ENCODE peak calls at places on chromosome 21, in eight cellular contexts. One of them, this sample, is unnamed.

GRCh38 chr21:20527691-20528090 is 470.5 kb upstream of the NCAM2 start:
- DNase-seq in stimulated activated CD4-positive, alpha-beta T cell treated with anti-CD3 and anti-CD28 coated beads, Interleukin-4, amount 100 ng/mL, for 24 hours: no peak
- DNase-seq in MM.1S: no peak
- DNase-seq in SJCRH30: no peak
- DNase-seq in dermis microvascular lymphatic vessel endothelial cell: no peak
- DNase-seq in EL: no peak
- DNase-seq in RPMI7951: no peak
- DNase-seq in midbrain: no peak
- DNase-seq in this sample: no peak

GRCh38 chr21:44884059-44884458 is 10.6 kb upstream of the PTTG1IP start:
- DNase-seq in stimulated activated CD4-positive, alpha-beta T cell treated with anti-CD3 and anti-CD28 coated beads, Interleukin-4, amount 100 ng/mL, for 24 hours: no peak
- DNase-seq in MM.1S: no peak
- DNase-seq in SJCRH30: no peak
- DNase-seq in dermis microvascular lymphatic vessel endothelial cell: no peak
- DNase-seq in EL: peak; percentile 13
- DNase-seq in RPMI7951: no peak
- DNase-seq in midbrain: no peak
- DNase-seq in this sample: no peak

GRCh38 chr21:29641635-29642550 is 297.9 kb downstream of the GRIK1 start:
- DNase-seq in stimulated activated CD4-positive, alpha-beta T cell treated with anti-CD3 and anti-CD28 coated beads, Interleukin-4, amount 100 ng/mL, for 24 hours: no peak
- DNase-seq in MM.1S: no peak
- DNase-seq in SJCRH30: no peak
- DNase-seq in dermis microvascular lymphatic vessel endothelial cell: no peak
- DNase-seq in EL: no peak
- DNase-seq in RPMI7951: no peak
- DNase-seq in midbrain: no peak
- DNase-seq in this sample: no peak

GRCh38 chr21:32240708-32241433 is 38.0 kb downstream of the MIS18A start:
- DNase-seq in stimulated activated CD4-positive, alpha-beta T cell treated with anti-CD3 and anti-CD28 coated beads, Interleukin-4, amount 100 ng/mL, for 24 hours: no peak
- DNase-seq in MM.1S: peak; percentile 37
- DNase-seq in SJCRH30: no peak
- DNase-seq in dermis microvascular lymphatic vessel endothelial cell: no peak
- DNase-seq in EL: no peak
- DNase-seq in RPMI7951: no peak
- DNase-seq in midbrain: no peak
- DNase-seq in this sample: no peak

GRCh38 chr21:34707876-34708325 is 39.1 kb downstream of the CLIC6 start:
- DNase-seq in stimulated activated CD4-positive, alpha-beta T cell treated with anti-CD3 and anti-CD28 coated beads, Interleukin-4, amount 100 ng/mL, for 24 hours: peak; percentile 54
- DNase-seq in MM.1S: peak; percentile 54
- DNase-seq in SJCRH30: no peak
- DNase-seq in dermis microvascular lymphatic vessel endothelial cell: no peak
- DNase-seq in EL: no peak
- DNase-seq in RPMI7951: no peak
- DNase-seq in midbrain: no peak
- DNase-seq in this sample: no peak

GRCh38 chr21:45954271-45954670 is 27.3 kb upstream of the COL6A1 start:
- DNase-seq in stimulated activated CD4-positive, alpha-beta T cell treated with anti-CD3 and anti-CD28 coated beads, Interleukin-4, amount 100 ng/mL, for 24 hours: no peak
- DNase-seq in MM.1S: no peak
- DNase-seq in SJCRH30: no peak
- DNase-seq in dermis microvascular lymphatic vessel endothelial cell: no peak
- DNase-seq in EL: peak; percentile 45
- DNase-seq in RPMI7951: peak; percentile 45
- DNase-seq in midbrain: no peak
- DNase-seq in this sample: no peak

GRCh38 chr21:29144736-29145353 is 14.4 kb downstream of the MAP3K7CL start:
- DNase-seq in stimulated activated CD4-positive, alpha-beta T cell treated with anti-CD3 and anti-CD28 coated beads, Interleukin-4, amount 100 ng/mL, for 24 hours: no peak
- DNase-seq in MM.1S: no peak
- DNase-seq in SJCRH30: no peak
- DNase-seq in dermis microvascular lymphatic vessel endothelial cell: no peak
- DNase-seq in EL: peak; percentile 34
- DNase-seq in RPMI7951: peak; percentile 42
- DNase-seq in midbrain: no peak
- DNase-seq in this sample: no peak

GRCh38 chr21:44533891-44534627 is 5.9 kb downstream of the KRTAP10-1 start:
- DNase-seq in stimulated activated CD4-positive, alpha-beta T cell treated with anti-CD3 and anti-CD28 coated beads, Interleukin-4, amount 100 ng/mL, for 24 hours: no peak
- DNase-seq in MM.1S: no peak
- DNase-seq in SJCRH30: no peak
- DNase-seq in dermis microvascular lymphatic vessel endothelial cell: no peak
- DNase-seq in EL: no peak
- DNase-seq in RPMI7951: no peak
- DNase-seq in midbrain: no peak
- DNase-seq in this sample: no peak

GRCh38 chr21:35222541-35222941 is 173.4 kb upstream of the RUNX1 start:
- DNase-seq in stimulated activated CD4-positive, alpha-beta T cell treated with anti-CD3 and anti-CD28 coated beads, Interleukin-4, amount 100 ng/mL, for 24 hours: peak; percentile 42
- DNase-seq in MM.1S: peak; percentile 94
- DNase-seq in SJCRH30: no peak
- DNase-seq in dermis microvascular lymphatic vessel endothelial cell: no peak
- DNase-seq in EL: no peak
- DNase-seq in RPMI7951: peak; percentile 36
- DNase-seq in midbrain: no peak
- DNase-seq in this sample: peak; percentile 26

GRCh38 chr21:18356801-18357200 is 46.8 kb downstream of the TMPRSS15 start:
- DNase-seq in stimulated activated CD4-positive, alpha-beta T cell treated with anti-CD3 and anti-CD28 coated beads, Interleukin-4, amount 100 ng/mL, for 24 hours: no peak
- DNase-seq in MM.1S: peak; percentile 76
- DNase-seq in SJCRH30: no peak
- DNase-seq in dermis microvascular lymphatic vessel endothelial cell: no peak
- DNase-seq in EL: no peak
- DNase-seq in RPMI7951: no peak
- DNase-seq in midbrain: no peak
- DNase-seq in this sample: no peak

GRCh38 chr21:46003575-46004007 is 22.0 kb downstream of the COL6A1 start:
- DNase-seq in stimulated activated CD4-positive, alpha-beta T cell treated with anti-CD3 and anti-CD28 coated beads, Interleukin-4, amount 100 ng/mL, for 24 hours: no peak
- DNase-seq in MM.1S: no peak
- DNase-seq in SJCRH30: no peak
- DNase-seq in dermis microvascular lymphatic vessel endothelial cell: no peak
- DNase-seq in EL: no peak
- DNase-seq in RPMI7951: no peak
- DNase-seq in midbrain: no peak
- DNase-seq in this sample: no peak

GRCh38 chr21:39033878-39034589 is 149.2 kb downstream of the PSMG1 start:
- DNase-seq in stimulated activated CD4-positive, alpha-beta T cell treated with anti-CD3 and anti-CD28 coated beads, Interleukin-4, amount 100 ng/mL, for 24 hours: no peak
- DNase-seq in MM.1S: no peak
- DNase-seq in SJCRH30: no peak
- DNase-seq in dermis microvascular lymphatic vessel endothelial cell: peak; percentile 52
- DNase-seq in EL: no peak
- DNase-seq in RPMI7951: no peak
- DNase-seq in midbrain: no peak
- DNase-seq in this sample: no peak

GRCh38 chr21:46394819-46395152 is 63.9 kb upstream of the DIP2A start:
- DNase-seq in stimulated activated CD4-positive, alpha-beta T cell treated with anti-CD3 and anti-CD28 coated beads, Interleukin-4, amount 100 ng/mL, for 24 hours: no peak
- DNase-seq in MM.1S: no peak
- DNase-seq in SJCRH30: peak; percentile 56
- DNase-seq in dermis microvascular lymphatic vessel endothelial cell: no peak
- DNase-seq in EL: no peak
- DNase-seq in RPMI7951: no peak
- DNase-seq in midbrain: no peak
- DNase-seq in this sample: peak; percentile 12

GRCh38 chr21:46617267-46618051 is 12.6 kb upstream of the S100B start:
- DNase-seq in stimulated activated CD4-positive, alpha-beta T cell treated with anti-CD3 and anti-CD28 coated beads, Interleukin-4, amount 100 ng/mL, for 24 hours: no peak
- DNase-seq in MM.1S: no peak
- DNase-seq in SJCRH30: no peak
- DNase-seq in dermis microvascular lymphatic vessel endothelial cell: no peak
- DNase-seq in EL: peak; percentile 21
- DNase-seq in RPMI7951: peak; percentile 22
- DNase-seq in midbrain: no peak
- DNase-seq in this sample: no peak

GRCh38 chr21:32819702-32820101 is 48.1 kb upstream of the PAXBP1 start:
- DNase-seq in stimulated activated CD4-positive, alpha-beta T cell treated with anti-CD3 and anti-CD28 coated beads, Interleukin-4, amount 100 ng/mL, for 24 hours: no peak
- DNase-seq in MM.1S: no peak
- DNase-seq in SJCRH30: no peak
- DNase-seq in dermis microvascular lymphatic vessel endothelial cell: no peak
- DNase-seq in EL: peak; percentile 65
- DNase-seq in RPMI7951: peak; percentile 58
- DNase-seq in midbrain: no peak
- DNase-seq in this sample: no peak

GRCh38 chr21:45004481-45005263 is 64.8 kb downstream of the SLX9 start:
- DNase-seq in stimulated activated CD4-positive, alpha-beta T cell treated with anti-CD3 and anti-CD28 coated beads, Interleukin-4, amount 100 ng/mL, for 24 hours: no peak
- DNase-seq in MM.1S: no peak
- DNase-seq in SJCRH30: no peak
- DNase-seq in dermis microvascular lymphatic vessel endothelial cell: no peak
- DNase-seq in EL: no peak
- DNase-seq in RPMI7951: no peak
- DNase-seq in midbrain: no peak
- DNase-seq in this sample: no peak

GRCh38 chr21:32001390-32001789 is 128.6 kb downstream of the HUNK start:
- DNase-seq in stimulated activated CD4-positive, alpha-beta T cell treated with anti-CD3 and anti-CD28 coated beads, Interleukin-4, amount 100 ng/mL, for 24 hours: no peak
- DNase-seq in MM.1S: no peak
- DNase-seq in SJCRH30: no peak
- DNase-seq in dermis microvascular lymphatic vessel endothelial cell: no peak
- DNase-seq in EL: no peak
- DNase-seq in RPMI7951: no peak
- DNase-seq in midbrain: no peak
- DNase-seq in this sample: no peak

GRCh38 chr21:34704119-34704518 is 35.3 kb downstream of the CLIC6 start:
- DNase-seq in stimulated activated CD4-positive, alpha-beta T cell treated with anti-CD3 and anti-CD28 coated beads, Interleukin-4, amount 100 ng/mL, for 24 hours: no peak
- DNase-seq in MM.1S: no peak
- DNase-seq in SJCRH30: no peak
- DNase-seq in dermis microvascular lymphatic vessel endothelial cell: no peak
- DNase-seq in EL: peak; percentile 63
- DNase-seq in RPMI7951: no peak
- DNase-seq in midbrain: no peak
- DNase-seq in this sample: no peak

GRCh38 chr21:14086553-14086952 is 124.2 kb downstream of the LIPI start:
- DNase-seq in stimulated activated CD4-positive, alpha-beta T cell treated with anti-CD3 and anti-CD28 coated beads, Interleukin-4, amount 100 ng/mL, for 24 hours: no peak
- DNase-seq in MM.1S: no peak
- DNase-seq in SJCRH30: no peak
- DNase-seq in dermis microvascular lymphatic vessel endothelial cell: no peak
- DNase-seq in EL: no peak
- DNase-seq in RPMI7951: no peak
- DNase-seq in midbrain: no peak
- DNase-seq in this sample: no peak

GRCh38 chr21:34054259-34054658 is 19.1 kb upstream of the MRPS6 start:
- DNase-seq in stimulated activated CD4-positive, alpha-beta T cell treated with anti-CD3 and anti-CD28 coated beads, Interleukin-4, amount 100 ng/mL, for 24 hours: no peak
- DNase-seq in MM.1S: no peak
- DNase-seq in SJCRH30: no peak
- DNase-seq in dermis microvascular lymphatic vessel endothelial cell: no peak
- DNase-seq in EL: no peak
- DNase-seq in RPMI7951: no peak
- DNase-seq in midbrain: no peak
- DNase-seq in this sample: no peak

GRCh38 chr21:38773108-38774061 is 32.3 kb upstream of the ETS2 start:
- DNase-seq in stimulated activated CD4-positive, alpha-beta T cell treated with anti-CD3 and anti-CD28 coated beads, Interleukin-4, amount 100 ng/mL, for 24 hours: peak; percentile 44
- DNase-seq in MM.1S: no peak
- DNase-seq in SJCRH30: no peak
- DNase-seq in dermis microvascular lymphatic vessel endothelial cell: no peak
- DNase-seq in EL: peak; percentile 93
- DNase-seq in RPMI7951: peak; percentile 88
- DNase-seq in midbrain: no peak
- DNase-seq in this sample: no peak

GRCh38 chr21:26116456-26117011 is 54.0 kb downstream of the APP start:
- DNase-seq in stimulated activated CD4-positive, alpha-beta T cell treated with anti-CD3 and anti-CD28 coated beads, Interleukin-4, amount 100 ng/mL, for 24 hours: no peak
- DNase-seq in MM.1S: no peak
- DNase-seq in SJCRH30: peak; percentile 87
- DNase-seq in dermis microvascular lymphatic vessel endothelial cell: no peak
- DNase-seq in EL: peak; percentile 55
- DNase-seq in RPMI7951: peak; percentile 71
- DNase-seq in midbrain: no peak
- DNase-seq in this sample: peak; percentile 68

GRCh38 chr21:41580758-41581554 is 73.0 kb upstream of the TMPRSS2 start:
- DNase-seq in stimulated activated CD4-positive, alpha-beta T cell treated with anti-CD3 and anti-CD28 coated beads, Interleukin-4, amount 100 ng/mL, for 24 hours: no peak
- DNase-seq in MM.1S: no peak
- DNase-seq in SJCRH30: no peak
- DNase-seq in dermis microvascular lymphatic vessel endothelial cell: no peak
- DNase-seq in EL: no peak
- DNase-seq in RPMI7951: no peak
- DNase-seq in midbrain: no peak
- DNase-seq in this sample: no peak

GRCh38 chr21:36747815-36748381 is 49.0 kb downstream of the SIM2 start:
- DNase-seq in stimulated activated CD4-positive, alpha-beta T cell treated with anti-CD3 and anti-CD28 coated beads, Interleukin-4, amount 100 ng/mL, for 24 hours: peak; percentile 22
- DNase-seq in MM.1S: no peak
- DNase-seq in SJCRH30: peak; percentile 35
- DNase-seq in dermis microvascular lymphatic vessel endothelial cell: peak; percentile 4
- DNase-seq in EL: peak; percentile 47
- DNase-seq in RPMI7951: no peak
- DNase-seq in midbrain: peak; percentile 57
- DNase-seq in this sample: no peak

GRCh38 chr21:38236232-38236631 is 20.6 kb upstream of the KCNJ15 start:
- DNase-seq in stimulated activated CD4-positive, alpha-beta T cell treated with anti-CD3 and anti-CD28 coated beads, Interleukin-4, amount 100 ng/mL, for 24 hours: no peak
- DNase-seq in MM.1S: peak; percentile 38
- DNase-seq in SJCRH30: no peak
- DNase-seq in dermis microvascular lymphatic vessel endothelial cell: no peak
- DNase-seq in EL: no peak
- DNase-seq in RPMI7951: peak; percentile 68
- DNase-seq in midbrain: no peak
- DNase-seq in this sample: no peak

GRCh38 chr21:46207920-46208571 is 20.5 kb downstream of the LSS start:
- DNase-seq in stimulated activated CD4-positive, alpha-beta T cell treated with anti-CD3 and anti-CD28 coated beads, Interleukin-4, amount 100 ng/mL, for 24 hours: no peak
- DNase-seq in MM.1S: no peak
- DNase-seq in SJCRH30: peak; percentile 61
- DNase-seq in dermis microvascular lymphatic vessel endothelial cell: no peak
- DNase-seq in EL: no peak
- DNase-seq in RPMI7951: no peak
- DNase-seq in midbrain: no peak
- DNase-seq in this sample: no peak

GRCh38 chr21:45262041-45262581 is 25.6 kb downstream of the POFUT2 start:
- DNase-seq in stimulated activated CD4-positive, alpha-beta T cell treated with anti-CD3 and anti-CD28 coated beads, Interleukin-4, amount 100 ng/mL, for 24 hours: no peak
- DNase-seq in MM.1S: no peak
- DNase-seq in SJCRH30: no peak
- DNase-seq in dermis microvascular lymphatic vessel endothelial cell: no peak
- DNase-seq in EL: no peak
- DNase-seq in RPMI7951: no peak
- DNase-seq in midbrain: no peak
- DNase-seq in this sample: no peak

GRCh38 chr21:44593598-44594405 is 1.5 kb upstream of the KRTAP10-6 start:
- DNase-seq in stimulated activated CD4-positive, alpha-beta T cell treated with anti-CD3 and anti-CD28 coated beads, Interleukin-4, amount 100 ng/mL, for 24 hours: no peak
- DNase-seq in MM.1S: no peak
- DNase-seq in SJCRH30: peak; percentile 23
- DNase-seq in dermis microvascular lymphatic vessel endothelial cell: no peak
- DNase-seq in EL: no peak
- DNase-seq in RPMI7951: peak; percentile 24
- DNase-seq in midbrain: no peak
- DNase-seq in this sample: no peak

GRCh38 chr21:35212393-35213127 is 163.5 kb upstream of the RUNX1 start:
- DNase-seq in stimulated activated CD4-positive, alpha-beta T cell treated with anti-CD3 and anti-CD28 coated beads, Interleukin-4, amount 100 ng/mL, for 24 hours: no peak
- DNase-seq in MM.1S: no peak
- DNase-seq in SJCRH30: peak; percentile 39
- DNase-seq in dermis microvascular lymphatic vessel endothelial cell: no peak
- DNase-seq in EL: peak; percentile 75
- DNase-seq in RPMI7951: peak; percentile 74
- DNase-seq in midbrain: no peak
- DNase-seq in this sample: no peak

GRCh38 chr21:33063365-33063883 is 6.5 kb upstream of the OLIG1 start:
- DNase-seq in stimulated activated CD4-positive, alpha-beta T cell treated with anti-CD3 and anti-CD28 coated beads, Interleukin-4, amount 100 ng/mL, for 24 hours: no peak
- DNase-seq in MM.1S: peak; percentile 49
- DNase-seq in SJCRH30: no peak
- DNase-seq in dermis microvascular lymphatic vessel endothelial cell: no peak
- DNase-seq in EL: no peak
- DNase-seq in RPMI7951: no peak
- DNase-seq in midbrain: no peak
- DNase-seq in this sample: no peak

GRCh38 chr21:41142051-41142795 is 25.7 kb upstream of the BACE2 start:
- DNase-seq in stimulated activated CD4-positive, alpha-beta T cell treated with anti-CD3 and anti-CD28 coated beads, Interleukin-4, amount 100 ng/mL, for 24 hours: no peak
- DNase-seq in MM.1S: no peak
- DNase-seq in SJCRH30: peak; percentile 49
- DNase-seq in dermis microvascular lymphatic vessel endothelial cell: peak; percentile 84
- DNase-seq in EL: peak; percentile 67
- DNase-seq in RPMI7951: peak; percentile 53
- DNase-seq in midbrain: no peak
- DNase-seq in this sample: peak; percentile 77

GRCh38 chr21:35416866-35417453 is 367.9 kb upstream of the RUNX1 start:
- DNase-seq in stimulated activated CD4-positive, alpha-beta T cell treated with anti-CD3 and anti-CD28 coated beads, Interleukin-4, amount 100 ng/mL, for 24 hours: no peak
- DNase-seq in MM.1S: no peak
- DNase-seq in SJCRH30: no peak
- DNase-seq in dermis microvascular lymphatic vessel endothelial cell: no peak
- DNase-seq in EL: no peak
- DNase-seq in RPMI7951: no peak
- DNase-seq in midbrain: no peak
- DNase-seq in this sample: no peak

GRCh38 chr21:38930065-38930464 is 124.3 kb downstream of the ETS2 start:
- DNase-seq in stimulated activated CD4-positive, alpha-beta T cell treated with anti-CD3 and anti-CD28 coated beads, Interleukin-4, amount 100 ng/mL, for 24 hours: no peak
- DNase-seq in MM.1S: no peak
- DNase-seq in SJCRH30: no peak
- DNase-seq in dermis microvascular lymphatic vessel endothelial cell: no peak
- DNase-seq in EL: no peak
- DNase-seq in RPMI7951: no peak
- DNase-seq in midbrain: no peak
- DNase-seq in this sample: no peak

GRCh38 chr21:26798856-26799751 is 46.1 kb downstream of the ADAMTS1 start:
- DNase-seq in stimulated activated CD4-positive, alpha-beta T cell treated with anti-CD3 and anti-CD28 coated beads, Interleukin-4, amount 100 ng/mL, for 24 hours: no peak
- DNase-seq in MM.1S: no peak
- DNase-seq in SJCRH30: peak; percentile 93
- DNase-seq in dermis microvascular lymphatic vessel endothelial cell: no peak
- DNase-seq in EL: no peak
- DNase-seq in RPMI7951: no peak
- DNase-seq in midbrain: no peak
- DNase-seq in this sample: peak; percentile 7